ENCODE peak calls at places on chromosomes 11 and 22, in seven cellular contexts. V, C, Z, X, Y, Q and B are unnamed samples.

GRCh38 chr22:32612834-32613233 is 138.2 kb downstream of the FBXO7 start:
- DNase-seq in V (no peak), Z (no peak), X (no peak), Y (no peak), C (no peak), Q (no peak), B (no peak)

GRCh38 chr22:47540011-47540410 is 777.6 kb downstream of the TBC1D22A start:
- DNase-seq in C (no peak), X (no peak), Z (no peak), Q (no peak), Y (no peak), V (no peak), B (no peak)

GRCh38 chr22:25722223-25723015 is 19.6 kb upstream of the MYO18B start:
- DNase-seq in Q (no peak), Z (no peak), Y (no peak), V (no peak), X (peak), C (no peak), B (peak)

GRCh38 chr22:50267591-50268390 is 2.4 kb downstream of the MAPK11 start:
- DNase-seq in Z (no peak), V (peak), Q (no peak), Y (no peak), C (peak), X (peak), B (peak)

GRCh38 chr11:111194789-111195188 is 50.7 kb upstream of the POU2AF2 start:
- DNase-seq in Y (no peak), Q (peak), V (no peak), C (peak), X (no peak), Z (no peak), B (no peak)

GRCh38 chr11:96191752-96192151 is 151.2 kb downstream of the MAML2 start:
- DNase-seq in X (no peak), Y (no peak), C (no peak), V (no peak), Z (no peak), Q (no peak), B (no peak)

GRCh38 chr22:22478450-22478849 is 30.1 kb downstream of the ZNF280B start:
- DNase-seq in X (no peak), Y (no peak), Q (no peak), C (no peak), Z (no peak), V (no peak), B (no peak)

GRCh38 chr22:46971141-46971775 is 208.8 kb downstream of the TBC1D22A start:
- DNase-seq in X (no peak), Y (no peak), Z (peak), Q (no peak), C (peak), V (no peak), B (no peak)

GRCh38 chr11:92129811-92130210 is 94.8 kb upstream of the FAT3 start:
- DNase-seq in X (peak), Y (no peak), Q (no peak), C (no peak), V (no peak), Z (no peak), B (no peak)

GRCh38 chr11:117188620-117189081 is 10.1 kb downstream of the SIDT2 start:
- DNase-seq in X (no peak), Z (no peak), C (no peak), Y (no peak), V (no peak), Q (no peak), B (no peak)

GRCh38 chr22:43007519-43008102 is 7.3 kb downstream of the PACSIN2 start:
- DNase-seq in Q (no peak), C (no peak), V (peak), X (peak), Z (peak), Y (no peak), B (peak)

GRCh38 chr11:44221992-44222391 is 87.9 kb downstream of the ALX4 start:
- DNase-seq in V (no peak), C (no peak), X (peak), Q (no peak), Y (no peak), Z (no peak), B (no peak)

GRCh38 chr11:99162819-99163218 is 142.1 kb downstream of the CNTN5 start:
- DNase-seq in V (no peak), C (no peak), Z (no peak), Y (no peak), Q (no peak), X (no peak), B (no peak)

GRCh38 chr11:74749127-74749964 is 697 bp downstream of the RNF169 start:
- DNase-seq in Y (peak), V (peak), C (peak), Z (peak), Q (peak), X (peak), B (peak)

GRCh38 chr11:118657238-118657637 is 22.2 kb downstream of the TREH start:
- DNase-seq in X (no peak), Z (no peak), V (peak), Y (no peak), Q (no peak), C (no peak), B (no peak)

GRCh38 chr22:50507421-50507990 is at the start of gene LMF2:
- DNase-seq in X (no peak), Q (peak), Z (peak), C (no peak), Y (no peak), V (peak), B (no peak)

GRCh38 chr22:35742342-35743100 is 24.8 kb downstream of the APOL5 start:
- DNase-seq in C (no peak), Y (peak), V (no peak), Z (peak), Q (no peak), X (peak), B (peak)

GRCh38 chr22:49088801-49089791 is 738.6 kb downstream of the BRD1 start:
- DNase-seq in V (no peak), X (no peak), C (no peak), Z (no peak), Q (no peak), Y (no peak), B (no peak)

GRCh38 chr11:96384156-96384555 is 5.6 kb downstream of the CCDC82 start:
- DNase-seq in Y (no peak), Q (no peak), C (no peak), X (no peak), V (no peak), Z (no peak), B (no peak)

DNA sequence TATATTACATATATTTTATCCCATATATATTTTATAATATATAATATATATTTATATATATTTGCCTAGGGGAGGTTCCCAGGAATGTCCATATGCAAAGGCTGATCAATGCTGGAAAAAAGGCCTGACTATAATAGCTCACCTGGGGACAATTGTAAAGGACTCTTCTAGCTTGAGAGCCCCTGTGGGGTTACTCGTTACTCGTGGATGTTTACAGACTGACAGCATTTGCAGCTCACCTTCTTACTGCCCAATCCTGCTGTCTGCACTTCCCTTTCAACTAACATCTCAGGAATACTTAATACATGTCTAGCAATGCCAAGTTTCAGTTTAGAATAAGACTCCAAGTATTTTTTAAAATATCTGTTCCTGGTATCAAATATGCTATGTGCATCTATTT is 1365.4 kb upstream of the RAG2 start:
- DNase-seq in Q (no peak), X (no peak), Z (no peak), V (no peak), Y (no peak), C (peak), B (no peak)
- TF ChIP-seq CTCF in Q (no peak), X (no peak), Z (no peak), V (no peak), Y (no peak), C (no peak), B (no peak)

DNA sequence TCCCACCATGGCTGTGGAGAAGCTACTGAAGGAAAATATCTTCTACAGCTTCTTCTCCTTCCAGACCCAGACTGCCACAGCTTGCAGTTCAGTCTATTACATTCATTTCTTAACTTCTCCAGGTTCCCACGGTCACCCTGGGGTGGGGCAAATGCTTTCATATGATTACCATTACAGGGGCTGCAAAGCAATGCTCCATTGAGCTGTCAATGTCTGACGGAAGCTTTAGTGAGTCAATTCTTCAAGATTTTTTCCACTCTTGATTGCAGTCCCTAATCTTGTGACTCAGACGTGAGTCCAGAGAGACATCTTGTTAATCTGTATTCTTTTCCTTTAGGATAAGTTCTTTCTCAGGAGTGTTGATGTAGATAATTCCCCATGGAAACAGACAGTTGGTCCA is 233.4 kb upstream of the DDI1 start:
- DNase-seq in X (peak), Y (no peak), V (no peak), Z (peak), C (no peak), Q (no peak), B (peak)
- H3K4me3 ChIP-seq in X (no peak), Y (no peak), V (no peak), Z (no peak), C (no peak), Q (no peak), B (no peak)

DNA sequence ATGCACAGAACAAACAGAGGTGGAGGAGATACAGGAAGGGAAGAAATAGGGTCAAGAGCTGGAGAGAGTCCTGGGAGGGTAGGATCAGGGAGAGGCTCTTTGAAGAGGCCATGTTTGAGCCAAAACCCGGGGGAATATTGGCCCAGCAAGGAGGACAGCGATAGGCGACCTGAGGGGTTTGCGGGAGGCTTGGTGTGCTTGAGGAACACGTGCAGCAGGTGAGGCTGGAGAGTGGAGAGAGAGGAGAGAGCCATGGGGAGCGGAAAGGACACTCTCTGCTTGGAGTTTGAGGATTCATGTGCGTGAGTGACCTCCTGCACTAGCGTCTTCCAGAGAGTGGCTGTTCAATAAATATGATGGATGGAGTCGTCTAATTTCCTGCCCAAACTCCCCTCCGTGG is 4.7 kb upstream of the B3GAT1 start:
- DNase-seq in V (no peak), C (no peak), Q (no peak), Y (no peak), X (no peak), Z (no peak), B (no peak)
- TF ChIP-seq CTCF in V (no peak), C (no peak), Q (no peak), Y (no peak), X (no peak), Z (no peak), B (no peak)

GRCh38 chr11:41921991-41922390 is 462.5 kb upstream of the LRRC4C start:
- DNase-seq in C (peak), Q (no peak), Z (no peak), X (no peak), Y (no peak), V (no peak), B (no peak)

GRCh38 chr11:41920374-41920773 is 460.9 kb upstream of the LRRC4C start:
- DNase-seq in V (no peak), C (no peak), Q (no peak), X (no peak), Z (no peak), Y (no peak), B (no peak)

GRCh38 chr11:41917900-41918299 is 458.4 kb upstream of the LRRC4C start:
- DNase-seq in X (no peak), V (no peak), Y (no peak), Z (no peak), C (no peak), Q (peak), B (no peak)
- H3K4me3 ChIP-seq in X (no peak), V (no peak), Y (no peak), Z (no peak), C (no peak), Q (no peak), B (no peak)

DNA sequence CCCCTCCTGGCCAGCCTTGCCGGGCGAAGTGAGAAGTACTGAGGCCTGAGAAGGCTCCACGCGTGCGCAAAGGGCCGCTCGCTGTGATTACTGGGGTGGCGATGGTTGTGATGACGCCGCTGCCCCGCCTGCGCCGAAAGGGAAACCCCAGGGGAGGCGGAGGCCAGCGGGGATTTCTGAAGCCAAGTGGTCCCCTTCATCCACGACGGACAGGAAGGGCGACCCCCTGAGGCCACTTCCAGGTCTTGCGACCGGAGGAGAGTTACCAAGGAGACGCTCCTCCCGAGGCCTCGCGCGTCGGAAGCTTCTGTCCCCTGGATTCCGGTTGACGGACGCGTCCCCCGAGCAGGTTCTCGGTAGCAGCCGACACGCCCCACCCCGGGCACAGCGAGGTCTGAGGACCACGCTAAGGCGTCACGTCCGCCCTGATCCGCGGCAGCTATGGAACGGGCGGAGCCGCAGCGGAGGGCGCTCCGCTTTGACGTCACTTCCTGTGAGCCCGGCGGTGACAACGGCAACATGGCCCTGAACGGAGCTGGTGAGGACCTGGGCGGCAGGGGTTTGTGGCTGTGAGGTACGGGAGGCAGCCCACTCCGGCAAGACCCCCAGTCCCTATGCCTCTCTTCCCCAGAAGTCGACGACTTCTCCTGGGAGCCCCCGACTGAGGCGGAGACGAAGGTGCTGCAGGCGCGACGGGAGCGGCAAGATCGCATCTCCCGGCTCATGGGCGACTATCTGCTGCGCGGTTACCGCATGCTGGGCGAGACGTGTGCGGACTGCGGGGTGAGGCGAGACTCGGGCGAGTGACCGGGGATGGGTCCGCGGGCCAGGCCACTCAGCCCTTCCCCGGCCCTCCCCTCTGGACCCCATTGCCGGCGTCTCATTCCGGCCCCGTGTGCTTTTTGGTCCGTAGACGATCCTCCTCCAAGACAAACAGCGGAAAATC is at the start of gene ZNRD2:
- DNase-seq in Q (peak), X (peak), Y (peak), V (peak), Z (peak), C (peak), B (peak)
- TF ChIP-seq CTCF in Q (peak), X (peak), Y (no peak), V (peak), Z (peak), C (peak), B (peak)